ENCODE peak calls at places on chromosomes 3 and 15, in four cellular contexts. N is fibroblast of lung, Q is GM23338, I is PC-3. G is an unnamed sample.

GRCh38 chr3:53161820-53162671 is 1.0 kb downstream of the PRKCD start:
- DNase-seq in I (peak; percentile 28), N (peak; percentile 36), Q (peak; percentile 78), G (peak; percentile 63)

GRCh38 chr3:37532168-37532567 is 329.5 kb upstream of the CTDSPL start:
- DNase-seq in I (no peak), N (no peak), Q (no peak), G (no peak)

GRCh38 chr3:113124256-113124830 is 87.0 kb upstream of the BOC start:
- DNase-seq in I (no peak), N (no peak), Q (no peak), G (no peak)

GRCh38 chr3:156710429-156710828 is 36.0 kb downstream of the TIPARP start:
- DNase-seq in N (no peak), I (no peak), Q (no peak), G (no peak)

GRCh38 chr15:77059761-77060345 is 11.1 kb downstream of the TSPAN3 start:
- DNase-seq in I (no peak), Q (no peak), N (no peak), G (no peak)

GRCh38 chr3:27349832-27350231 is 19.4 kb downstream of the NEK10 start:
- DNase-seq in N (no peak), Q (no peak), I (no peak), G (no peak)

GRCh38 chr3:162142511-162142910 is 645.9 kb downstream of the OTOL1 start:
- DNase-seq in I (peak; percentile 53), Q (no peak), N (peak; percentile 76), G (no peak)

GRCh38 chr3:125148836-125149235 is 63.7 kb downstream of the SLC12A8 start:
- DNase-seq in Q (no peak), I (no peak), N (peak; percentile 83), G (no peak)

GRCh38 chr3:136074546-136074945 is 109.0 kb downstream of the PPP2R3A start:
- DNase-seq in I (peak; percentile 8), Q (no peak), N (peak; percentile 62), G (no peak)

GRCh38 chr15:44468713-44469385 is 41.4 kb downstream of the CTDSPL2 start:
- DNase-seq in Q (no peak), I (peak; percentile 58), N (peak; percentile 65), G (no peak)

GRCh38 chr15:26773485-26773877 is 615 bp upstream of the GABRB3 start:
- DNase-seq in I (no peak), N (no peak), Q (peak; percentile 46), G (peak; percentile 10)
- H3K4me3 ChIP-seq in I (no peak overlapping the region), N (no peak overlapping the region), Q (peak overlapping the region; percentile 57), G (peak overlapping the region; percentile 49)

DNA sequence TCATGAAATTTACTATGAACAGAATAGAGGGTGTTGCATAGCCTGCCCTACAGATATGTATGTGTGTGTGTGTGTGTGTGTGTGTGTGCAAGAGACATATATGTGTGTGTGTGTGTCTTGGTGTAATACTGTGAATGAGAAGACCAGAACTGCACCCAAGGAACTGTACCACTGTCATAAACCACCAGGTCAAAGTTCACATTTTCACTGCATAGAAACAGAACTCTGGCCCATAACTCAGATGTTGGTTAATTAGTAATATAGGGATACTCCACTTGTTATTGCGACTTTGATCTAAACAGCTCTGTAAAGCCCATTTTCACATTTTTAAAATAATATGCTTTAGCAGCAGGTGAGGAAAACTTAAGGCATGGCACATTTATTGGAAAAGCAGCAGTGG is 111.8 kb downstream of the IGF2BP2 start:
- DNase-seq in Q (no peak), N (no peak), I (no peak), G (peak; percentile 51)
- H3K79me2 ChIP-seq in Q (peaks cover 98% of the 10 kb centered on the region), N (peaks cover 47% of the 10 kb centered on the region), I (peaks cover 92% of the 10 kb centered on the region), G (peaks cover 99% of the 10 kb centered on the region)

DNA sequence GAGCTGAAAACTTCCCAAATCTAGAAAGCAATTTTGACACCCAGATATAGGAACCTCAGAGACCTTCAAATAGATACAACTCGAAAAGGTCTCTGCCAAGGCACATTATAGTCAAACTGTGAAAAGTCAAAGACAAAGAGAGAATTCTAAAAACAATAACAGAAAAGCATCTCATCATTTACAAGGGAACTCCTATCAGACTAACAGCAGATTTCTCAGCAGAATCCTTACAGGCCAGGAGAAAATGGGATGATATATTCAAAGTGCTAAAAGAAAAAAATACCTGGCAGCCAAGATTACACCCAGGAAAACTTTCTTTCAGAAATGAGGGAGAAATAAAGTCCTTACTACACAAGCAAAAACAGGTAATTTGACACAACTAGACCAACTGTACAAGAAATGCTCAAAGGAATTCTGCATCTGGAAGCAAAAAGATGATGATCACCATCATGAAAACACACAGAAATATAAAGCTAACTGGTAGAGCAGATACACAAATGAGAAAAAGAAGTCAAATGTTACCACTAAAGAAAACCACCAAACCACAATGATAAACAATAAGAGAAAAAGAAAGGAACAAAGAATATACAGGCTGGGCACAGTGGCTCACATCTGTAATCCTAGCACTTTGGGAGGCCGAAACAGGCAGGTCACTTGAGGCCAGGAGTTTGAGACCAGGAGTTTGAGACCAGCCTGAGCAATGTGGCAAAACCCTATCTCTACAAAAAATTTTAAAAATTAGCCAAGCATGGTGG is 50.4 kb downstream of the ADAM10 start:
- DNase-seq in I (no peak), Q (no peak), N (peak; percentile 27), G (no peak)
- H3K4me3 ChIP-seq in I (no peak overlapping the region), Q (no peak overlapping the region), N (no peak overlapping the region), G (no peak overlapping the region)

GRCh38 chr15:60585743-60586708 is 107.1 kb upstream of the ICE2 start:
- DNase-seq in N (peak; percentile 56), I (peak; percentile 74), Q (peak; percentile 91), G (peak; percentile 88)
- H3K79me2 ChIP-seq in N (no peaks in the 10 kb centered on the region), I (no peaks in the 10 kb centered on the region), Q (peaks cover 23% of the 10 kb centered on the region), G (peaks cover 23% of the 10 kb centered on the region)

GRCh38 chr15:85583404-85584390 is 203.3 kb downstream of the AKAP13 start:
- DNase-seq in N (peak; percentile 70), I (peak; percentile 77), Q (no peak), G (no peak)
- H3K4me3 ChIP-seq in N (no peak overlapping the region), I (no peak overlapping the region), Q (no peak overlapping the region), G (no peak overlapping the region)

GRCh38 chr15:29773000-29773399 is 49.3 kb downstream of the TJP1 start:
- DNase-seq in I (no peak), Q (no peak), N (no peak), G (no peak)
- H3K79me2 ChIP-seq in I (peaks cover 72% of the 10 kb centered on the region), Q (peaks cover 53% of the 10 kb centered on the region), N (peaks cover 38% of the 10 kb centered on the region), G (peaks cover 86% of the 10 kb centered on the region)

GRCh38 chr3:141500397-141500796 is 13.6 kb downstream of the RASA2 start:
- DNase-seq in Q (no peak), N (no peak), I (no peak), G (no peak)

GRCh38 chr3:141499965-141500364 is 13.1 kb downstream of the RASA2 start:
- DNase-seq in Q (no peak), I (no peak), N (no peak), G (no peak)

GRCh38 chr3:141493152-141493551 is 6.3 kb downstream of the RASA2 start:
- DNase-seq in Q (no peak), I (no peak), N (no peak), G (no peak)

GRCh38 chr3:141499304-141499703 is 12.5 kb downstream of the RASA2 start:
- DNase-seq in I (no peak), Q (no peak), N (no peak), G (no peak)

DNA sequence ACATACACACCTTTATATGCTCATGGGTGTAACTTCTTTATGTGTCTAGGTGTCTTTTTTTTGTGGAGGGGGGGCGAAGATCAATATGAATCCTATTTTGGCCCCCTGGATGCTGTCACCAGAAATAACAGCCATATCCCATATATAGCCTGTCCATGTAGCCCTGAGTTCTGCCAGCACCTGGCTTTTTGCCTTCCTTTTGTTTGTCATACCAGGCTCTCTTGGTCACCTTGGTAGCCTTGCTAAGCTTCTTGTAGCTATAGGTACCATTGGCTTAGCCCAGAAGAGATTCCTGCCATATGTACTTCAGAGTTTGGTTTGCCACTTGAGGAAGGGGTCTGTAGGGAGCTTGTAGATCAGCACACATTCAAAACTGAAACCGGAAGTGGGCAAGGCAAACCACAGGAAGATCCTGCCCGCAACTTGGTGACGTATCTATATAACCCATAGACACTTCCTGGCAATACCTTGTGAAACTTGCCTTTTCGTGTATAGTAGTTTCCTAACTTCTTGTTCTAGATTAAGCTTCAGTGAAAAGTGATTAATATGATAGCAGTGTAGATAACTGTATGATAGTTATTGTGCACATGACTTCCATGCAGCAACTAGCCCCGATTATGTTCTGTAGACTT is 11.9 kb downstream of the RASA2 start:
- DNase-seq in I (no peak), N (no peak), Q (peak; percentile 12), G (no peak)
- H3K4me3 ChIP-seq in I (no peak overlapping the region), N (no peak overlapping the region), Q (no peak overlapping the region), G (no peak overlapping the region)

GRCh38 chr3:195151866-195152526 is 119.0 kb downstream of the XXYLT1 start:
- DNase-seq in Q (no peak), I (peak; percentile 84), N (peak; percentile 91), G (peak; percentile 51)
- H3K79me2 ChIP-seq in Q (peaks cover 29% of the 10 kb centered on the region), I (no peaks in the 10 kb centered on the region), N (peaks cover 2% of the 10 kb centered on the region), G (no peaks in the 10 kb centered on the region)

DNA sequence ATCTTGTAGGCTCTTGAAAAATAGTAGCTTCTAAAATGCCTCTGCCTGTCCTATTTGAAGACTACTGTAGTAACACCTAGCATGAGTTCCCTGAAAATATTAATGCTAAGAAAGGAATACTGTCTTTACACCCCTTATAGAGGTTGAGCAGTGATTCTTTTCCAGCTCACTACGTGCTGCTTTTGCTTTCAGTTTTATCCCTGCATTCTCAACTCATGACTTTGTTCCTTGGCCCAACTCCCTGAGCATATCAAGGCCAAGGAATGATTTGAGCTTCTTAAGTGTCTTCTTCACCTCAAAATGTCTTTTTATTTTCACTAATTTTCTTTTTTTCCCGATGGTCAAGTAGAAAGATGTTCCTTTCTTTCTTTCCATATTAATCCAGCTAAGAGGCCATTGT is 16.5 kb upstream of the P2RY13 start:
- DNase-seq in N (peak; percentile 80), I (peak; percentile 10), Q (no peak), G (peak; percentile 4)
- H3K4me3 ChIP-seq in N (no peak overlapping the region), I (peak overlapping the region; percentile 9), Q (no peak overlapping the region), G (no peak overlapping the region)

GRCh38 chr3:4615734-4616133 is 122.6 kb downstream of the ITPR1 start:
- DNase-seq in Q (no peak), N (no peak), I (no peak), G (no peak)
- H3K79me2 ChIP-seq in Q (no peaks in the 10 kb centered on the region), N (no peaks in the 10 kb centered on the region), I (no peaks in the 10 kb centered on the region), G (no peaks in the 10 kb centered on the region)

G was measured in hepatocyte.